ENCODE peak calls at places on chromosomes 5 and 9, in ten cellular contexts. T is psoas muscle, U is spleen, K is lower leg skin, Z is upper lobe of right lung, I is neural crest cell, X is GM12865, G is suprapubic skin, M is AG09309, B is Panc1. N is an unnamed sample.
A peak's percentile ranks its signal among the peaks of the same experiment; 100 is the strongest.

GRCh38 chr9:133918123-133918813 is 73.9 kb downstream of the VAV2 start:
- DNase-seq in Z (no peak), G (no peak), T (no peak), M (no peak), K (no peak), B (no peak), I (no peak), U (no peak), X (no peak), N (no peak)

GRCh38 chr5:172725785-172726184 is 45.2 kb downstream of the DUSP1 start:
- DNase-seq in X (no peak), K (no peak), B (no peak), U (peak; percentile 59), G (no peak), Z (no peak), I (no peak), T (no peak), M (no peak), N (peak; percentile 73)

GRCh38 chr9:34233691-34234090 is 54.8 kb downstream of the UBAP1 start:
- DNase-seq in M (no peak), G (no peak), Z (no peak), I (no peak), B (no peak), K (no peak), U (no peak), X (no peak), T (no peak), N (no peak)

GRCh38 chr5:91397791-91398190 is 14.7 kb upstream of the ARRDC3 start:
- DNase-seq in X (no peak), T (no peak), M (no peak), K (no peak), G (no peak), I (no peak), B (no peak), Z (no peak), U (no peak), N (no peak)

GRCh38 chr5:164048527-164048926 is 543.1 kb downstream of the MAT2B start:
- DNase-seq in K (no peak), Z (no peak), I (no peak), U (no peak), X (no peak), G (no peak), M (no peak), B (no peak), T (no peak), N (no peak)

GRCh38 chr9:124216474-124217176 is 41.1 kb upstream of the NEK6 start:
- DNase-seq in U (peak; percentile 93), Z (peak; percentile 71), I (no peak), X (peak; percentile 88), G (no peak), M (no peak), K (no peak), T (peak; percentile 50), B (no peak), N (peak; percentile 39)

GRCh38 chr9:12884736-12885395 is 110.0 kb downstream of the LURAP1L start:
- DNase-seq in K (no peak), X (peak; percentile 1), G (no peak), B (peak; percentile 13), Z (no peak), I (no peak), M (peak; percentile 58), T (no peak), U (no peak), N (no peak)

GRCh38 chr9:128575469-128575868 is 23.1 kb downstream of the SPTAN1 start:
- DNase-seq in K (no peak), X (no peak), Z (no peak), M (peak; percentile 45), I (no peak), T (no peak), B (no peak), U (no peak), G (no peak), N (no peak)

GRCh38 chr9:37371565-37372464 is 50.7 kb upstream of the GRHPR start:
- DNase-seq in K (no peak), X (peak; percentile 86), B (no peak), M (no peak), I (no peak), U (no peak), Z (no peak), G (no peak), T (no peak), N (no peak)

GRCh38 chr5:38347896-38348295 is 89.5 kb downstream of the EGFLAM start:
- DNase-seq in G (no peak), Z (no peak), T (no peak), K (no peak), I (no peak), M (no peak), X (no peak), U (no peak), B (no peak), N (no peak)

GRCh38 chr9:94632736-94633135 is 6.6 kb downstream of the FBP1 start:
- DNase-seq in U (no peak), X (no peak), T (no peak), M (no peak), K (no peak), I (no peak), Z (no peak), G (no peak), B (no peak), N (no peak)

GRCh38 chr5:54558362-54558761 is 40.8 kb downstream of the SNX18 start:
- DNase-seq in X (no peak), Z (no peak), M (no peak), K (no peak), B (no peak), G (no peak), T (no peak), I (no peak), U (no peak), N (no peak)

GRCh38 chr9:86246752-86247161 is 12.7 kb downstream of the C9orf153 start:
- DNase-seq in B (no peak), I (no peak), Z (no peak), M (no peak), K (no peak), U (no peak), X (peak; percentile 89), G (no peak), T (peak; percentile 48), N (no peak)

GRCh38 chr5:122180863-122181519 is 51.6 kb downstream of the ZNF474 start:
- DNase-seq in I (no peak), B (peak; percentile 35), K (no peak), Z (no peak), M (no peak), X (no peak), U (no peak), T (no peak), G (no peak), N (no peak)

GRCh38 chr9:133990366-133991210 is 1.5 kb downstream of the VAV2 start:
- DNase-seq in X (no peak), M (peak; percentile 34), I (peak; percentile 61), U (peak; percentile 74), G (peak; percentile 79), Z (no peak), K (no peak), B (no peak), T (peak; percentile 71), N (peak; percentile 86)

GRCh38 chr5:129768715-129769114 is 20.8 kb downstream of the MINAR2 start:
- DNase-seq in B (no peak), M (no peak), T (no peak), U (no peak), I (no peak), K (no peak), G (no peak), X (no peak), Z (no peak), N (no peak)

GRCh38 chr5:129771058-129771838 is 23.4 kb downstream of the MINAR2 start:
- DNase-seq in K (peak; percentile 23), I (peak; percentile 66), X (peak; percentile 62), Z (no peak), U (no peak), G (no peak), M (peak; percentile 17), T (no peak), B (peak; percentile 50), N (no peak)

GRCh38 chr5:129766798-129767197 is 18.9 kb downstream of the MINAR2 start:
- DNase-seq in Z (no peak), G (no peak), X (no peak), U (no peak), B (no peak), I (no peak), K (no peak), T (no peak), M (no peak), N (no peak)

GRCh38 chr5:129770034-129770433 is 22.1 kb downstream of the MINAR2 start:
- DNase-seq in B (no peak), U (no peak), Z (no peak), X (no peak), G (no peak), T (no peak), K (no peak), I (no peak), M (no peak), N (no peak)

GRCh38 chr5:129767927-129768380 is 20.1 kb downstream of the MINAR2 start:
- DNase-seq in M (peak; percentile 66), G (no peak), Z (no peak), B (peak; percentile 78), U (no peak), X (peak; percentile 85), K (peak; percentile 67), I (peak; percentile 71), T (no peak), N (no peak)
- TF ChIP-seq CTCF in M (peak; percentile 98), G (peak; percentile 77), Z (peak; percentile 98), B (peak; percentile 95), U (peak; percentile 85), X (peak; percentile 82), K (peak; percentile 82), I (peak; percentile 99), T (peak; percentile 97), N (peak; percentile 99)

DNA sequence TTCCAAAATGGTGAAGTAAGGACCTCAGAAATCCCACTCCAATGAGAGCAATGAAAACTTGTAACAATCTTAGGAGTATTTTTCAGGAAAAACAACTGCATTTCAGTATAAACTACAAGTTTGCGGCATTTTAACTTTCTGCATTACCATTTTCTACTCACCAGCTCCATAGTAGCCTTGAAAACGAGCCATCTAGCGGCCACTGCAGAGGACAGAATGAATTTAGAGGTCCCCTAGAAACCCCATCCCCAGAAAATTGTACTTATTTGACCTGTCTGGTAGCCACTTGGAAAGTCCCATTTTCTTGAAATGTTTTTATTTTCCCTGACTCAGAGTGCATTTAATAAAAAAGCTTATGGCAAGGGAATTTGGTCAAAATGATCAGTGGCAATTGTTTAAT is 205.4 kb upstream of the ITGA1 start:
- DNase-seq in Z (no peak), U (no peak), B (no peak), G (no peak), M (no peak), K (no peak), X (peak; percentile 5), T (no peak), I (no peak), N (no peak)
- TF ChIP-seq CTCF in Z (no peak), U (no peak), B (peak; percentile 39), G (no peak), M (peak; percentile 28), K (no peak), X (no peak), T (no peak), I (no peak), N (peak; percentile 25)

GRCh38 chr5:132263548-132264261 is 6.2 kb downstream of the PDLIM4 start:
- DNase-seq in X (no peak), I (no peak), Z (no peak), T (no peak), K (peak; percentile 14), M (peak; percentile 59), B (no peak), U (peak; percentile 63), G (peak; percentile 75), N (no peak)
- TF ChIP-seq CTCF in X (no peak), I (no peak), Z (no peak), T (no peak), K (no peak), M (peak; percentile 23), B (no peak), U (no peak), G (no peak), N (no peak)

GRCh38 chr9:27192291-27192960 is 83.4 kb downstream of the TEK start:
- DNase-seq in U (no peak), X (no peak), M (no peak), I (no peak), Z (no peak), K (no peak), T (no peak), B (no peak), G (no peak), N (no peak)
- TF ChIP-seq CTCF in U (no peak), X (no peak), M (no peak), I (no peak), Z (no peak), K (no peak), T (no peak), B (no peak), G (no peak), N (no peak)

N was measured in chondrocyte.